ENCODE peak calls at places on chromosomes 12 and 14, in eight cellular contexts. N is hepatocyte, J is breast epithelium, Q is body of pancreas, C is neural progenitor cell, D is upper lobe of right lung, R is brain microvascular endothelial cell, S is gastrocnemius medialis. T is an unnamed sample.

GRCh38 chr14:101739446-101740141 is 21.9 kb upstream of the PPP2R5C start:
- DNase-seq in D (no peak), R (no peak), Q (no peak), C (no peak), N (no peak), S (no peak), J (no peak), T (no peak)

GRCh38 chr14:23183479-23183878 is at the start of gene SLC7A8:
- DNase-seq in D (peak; percentile 81), R (no peak), J (peak; percentile 52), S (peak; percentile 47), C (peak; percentile 85), N (peak; percentile 73), Q (peak; percentile 66), T (peak; percentile 82)

GRCh38 chr14:69692542-69693053 is 74.3 kb upstream of the SRSF5 start:
- DNase-seq in Q (no peak), D (no peak), S (no peak), N (no peak), C (no peak), R (no peak), J (no peak), T (no peak)

GRCh38 chr12:14417717-14418116 is 52.2 kb downstream of the ATF7IP start:
- DNase-seq in J (no peak), C (peak; percentile 88), Q (peak; percentile 73), R (peak; percentile 96), S (peak; percentile 41), D (no peak), N (peak; percentile 71), T (peak; percentile 52)

GRCh38 chr12:55972906-55973597 is 826 bp upstream of the RAB5B start:
- DNase-seq in N (no peak), R (peak; percentile 46), Q (no peak), J (no peak), C (no peak), D (no peak), S (no peak), T (peak; percentile 95)

GRCh38 chr12:115203661-115204060 is 519.7 kb upstream of the TBX3 start:
- DNase-seq in Q (no peak), S (no peak), R (no peak), C (no peak), J (no peak), N (no peak), D (no peak), T (no peak)

GRCh38 chr12:93784339-93785086 is 107.3 kb downstream of the CRADD start:
- DNase-seq in C (peak; percentile 72), J (peak; percentile 80), S (peak; percentile 86), Q (peak; percentile 47), R (peak; percentile 63), N (peak; percentile 34), D (no peak), T (no peak)

GRCh38 chr12:110704750-110705149 is 15.8 kb upstream of the HVCN1 start:
- DNase-seq in R (no peak), C (peak; percentile 18), J (no peak), D (no peak), S (no peak), Q (peak; percentile 37), N (peak; percentile 55), T (no peak)

GRCh38 chr12:125329239-125330238 is 264.3 kb downstream of the AACS start:
- DNase-seq in C (peak; percentile 86), D (no peak), R (no peak), S (no peak), N (no peak), Q (no peak), J (no peak), T (no peak)

GRCh38 chr12:94799136-94799535 is 148.8 kb upstream of the TMCC3 start:
- DNase-seq in D (no peak), R (no peak), Q (no peak), N (no peak), S (no peak), J (no peak), C (no peak), T (no peak)

GRCh38 chr12:47079894-47080724 is at the start of gene AMIGO2:
- DNase-seq in R (peak; percentile 61), C (peak; percentile 65), Q (peak; percentile 39), D (peak; percentile 80), S (no peak), N (peak; percentile 67), J (peak; percentile 68), T (peak; percentile 86)

GRCh38 chr12:51270847-51271518 is 768 bp upstream of the SMAGP start:
- DNase-seq in Q (peak; percentile 17), J (no peak), N (peak; percentile 47), R (peak; percentile 68), C (no peak), S (no peak), D (no peak), T (no peak)

GRCh38 chr12:30026621-30027234 is 243.0 kb upstream of the TMTC1 start:
- DNase-seq in Q (no peak), N (no peak), S (no peak), R (peak; percentile 80), J (no peak), D (no peak), C (no peak), T (no peak)

GRCh38 chr12:116959845-116960514 is 49.2 kb downstream of the FBXW8 start:
- DNase-seq in C (no peak), N (no peak), J (no peak), D (no peak), Q (no peak), R (no peak), S (no peak), T (no peak)

GRCh38 chr12:103924761-103925641 is 5.2 kb upstream of the HSP90B1 start:
- DNase-seq in J (no peak), R (peak; percentile 90), Q (no peak), C (no peak), N (peak; percentile 58), S (peak; percentile 38), D (no peak), T (no peak)

GRCh38 chr12:114918535-114919233 is 234.7 kb upstream of the TBX3 start:
- DNase-seq in J (no peak), S (no peak), C (no peak), N (peak; percentile 68), R (peak; percentile 35), Q (no peak), D (no peak), T (no peak)

GRCh38 chr12:122732170-122732569 is 1.5 kb upstream of the HCAR1 start:
- DNase-seq in D (no peak), S (no peak), C (no peak), R (no peak), N (no peak), J (no peak), Q (no peak), T (no peak)

GRCh38 chr12:24739094-24739779 is 209.7 kb downstream of the BCAT1 start:
- DNase-seq in J (no peak), N (no peak), C (no peak), R (no peak), S (no peak), Q (no peak), D (no peak), T (no peak)

GRCh38 chr12:50986961-50987737 is 34.8 kb downstream of the HIGD1C start:
- DNase-seq in D (no peak), R (peak; percentile 48), Q (peak; percentile 47), J (peak; percentile 36), S (peak; percentile 53), N (peak; percentile 83), C (peak; percentile 50), T (no peak)

GRCh38 chr12:68158427-68158826 is 1.1 kb downstream of the IFNG start:
- DNase-seq in J (no peak), N (no peak), R (peak; percentile 17), C (peak; percentile 38), D (no peak), Q (no peak), S (no peak), T (no peak)

GRCh38 chr14:105013150-105013787 is 7.6 kb downstream of the CDCA4 start:
- DNase-seq in J (no peak), N (no peak), R (no peak), D (no peak), C (no peak), Q (no peak), S (no peak), T (no peak)

GRCh38 chr14:22334275-22334577 is 254.8 kb downstream of the DAD1 start:
- DNase-seq in C (no peak), S (no peak), Q (no peak), N (no peak), D (no peak), J (no peak), R (no peak), T (no peak)

GRCh38 chr12:20409639-20410038 is 41.3 kb downstream of the PDE3A start:
- DNase-seq in J (no peak), N (no peak), C (no peak), D (no peak), S (no peak), R (no peak), Q (no peak), T (no peak)

DNA sequence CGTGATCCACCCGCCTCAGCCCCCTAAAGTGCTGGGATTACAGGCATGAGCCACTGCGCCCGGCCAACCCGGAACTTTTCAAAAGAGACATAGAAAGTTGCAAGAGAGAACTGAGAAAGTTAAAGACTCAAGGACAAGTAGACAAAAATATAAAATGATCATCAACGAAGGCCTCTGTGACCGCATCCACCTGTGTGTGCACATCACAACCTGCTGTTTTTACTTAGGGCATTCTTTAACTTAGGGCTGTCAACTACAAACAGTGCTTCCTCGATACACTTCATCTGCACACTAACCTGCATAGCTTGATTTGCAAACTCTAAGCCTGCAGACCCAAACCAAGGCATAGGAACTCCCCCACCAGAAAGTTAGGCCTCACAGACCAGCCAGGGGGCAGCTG is 14.8 kb downstream of the P2RX2 start:
- DNase-seq in C (no peak), Q (no peak), R (no peak), J (no peak), S (no peak), D (no peak), N (no peak), T (no peak)
- H3K27ac ChIP-seq in C (no peak overlapping the region), Q (no peak overlapping the region), R (no peak overlapping the region), J (no peak overlapping the region), S (no peak overlapping the region), D (no peak overlapping the region), N (no peak overlapping the region), T (no peak overlapping the region)

DNA sequence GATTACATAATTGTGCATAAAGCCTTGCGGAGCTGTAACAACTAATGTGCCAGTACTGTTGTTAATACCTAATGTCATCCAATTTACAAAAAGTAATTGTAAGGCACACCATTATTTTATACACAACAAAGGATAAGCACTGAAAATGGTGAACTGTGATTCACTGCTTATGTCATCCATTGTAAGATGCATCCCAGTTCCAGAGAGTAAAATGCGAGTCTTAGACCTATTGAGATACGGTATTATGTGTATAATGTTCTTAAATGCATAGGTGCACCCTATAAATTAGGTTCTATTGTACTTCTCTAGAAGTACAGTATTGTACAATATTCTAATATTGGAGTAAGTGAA is 395 bp downstream of the PARP2 start:
- DNase-seq in J (no peak), R (no peak), N (peak; percentile 6), D (no peak), C (no peak), Q (no peak), S (no peak), T (no peak)
- TF ChIP-seq CTCF in J (no peak), R (no peak), N (no peak), D (no peak), C (peak; percentile 16), Q (no peak), S (no peak), T (no peak)

GRCh38 chr12:109567967-109568366 is 5.3 kb downstream of the MMAB start:
- DNase-seq in S (no peak), N (no peak), J (no peak), C (no peak), Q (no peak), R (no peak), D (no peak), T (no peak)
- H3K36me3 ChIP-seq in S (peaks cover 43% of the 10 kb centered on the region), N (no peaks in the 10 kb centered on the region), J (no peaks in the 10 kb centered on the region), C (no peaks in the 10 kb centered on the region), Q (peaks cover 4% of the 10 kb centered on the region), R (peaks cover 2% of the 10 kb centered on the region), D (peaks cover 56% of the 10 kb centered on the region), T (no peaks in the 10 kb centered on the region)

GRCh38 chr12:6469609-6470374 is 685 bp downstream of the VAMP1 start:
- DNase-seq in Q (no peak), R (no peak), N (no peak), D (no peak), J (no peak), S (no peak), C (peak; percentile 52), T (no peak)
- H3K27ac ChIP-seq in Q (peak overlapping the region; percentile 84), R (no peak overlapping the region), N (peak overlapping the region; percentile 87), D (peak overlapping the region; percentile 88), J (peak overlapping the region; percentile 85), S (peak overlapping the region; percentile 92), C (no peak overlapping the region), T (peak overlapping the region; percentile 97)

T was measured in left lung.